ENCODE peak calls at places on chromosomes 16 and 17, in seven cellular contexts. Y is GM23338, X is endothelial cell, K is endodermal cell, U is smooth muscle cell of the brain vasculature, E is colonic mucosa, O is osteocyte. L is an unnamed sample.
A peak's percentile ranks its signal among the peaks of the same experiment; 100 is the strongest.

GRCh38 chr17:41530062-41531048 is 2.2 kb upstream of the KRT19 start:
- DNase-seq in X (no peak), Y (no peak), K (peak; percentile 90), E (peak; percentile 65), U (no peak), O (no peak), L (no peak)

GRCh38 chr17:75645501-75645888 is 12.3 kb downstream of the SMIM5 start:
- DNase-seq in X (no peak), E (peak; percentile 79), O (no peak), Y (no peak), K (peak; percentile 79), U (no peak), L (no peak)

GRCh38 chr17:31739300-31739699 is 119.7 kb downstream of the COPRS start:
- DNase-seq in Y (no peak), O (no peak), E (no peak), K (no peak), U (no peak), X (no peak), L (no peak)

GRCh38 chr17:13775450-13775849 is 173.7 kb upstream of the HS3ST3A1 start:
- DNase-seq in U (no peak), K (no peak), Y (no peak), X (no peak), O (no peak), E (no peak), L (no peak)

GRCh38 chr17:18247613-18248001 is 10.9 kb downstream of the FLII start:
- DNase-seq in X (no peak), K (no peak), Y (no peak), O (no peak), U (no peak), E (peak; percentile 32), L (no peak)

GRCh38 chr17:21215935-21216334 is 2.0 kb upstream of the TMEM11 start:
- DNase-seq in K (no peak), X (no peak), Y (no peak), U (no peak), O (no peak), E (no peak), L (no peak)

GRCh38 chr16:69845181-69845580 is 83.0 kb downstream of the WWP2 start:
- DNase-seq in U (no peak), Y (no peak), K (no peak), O (no peak), E (no peak), X (no peak), L (no peak)

GRCh38 chr17:53142890-53143289 is 679.8 kb upstream of the KIF2B start:
- DNase-seq in K (peak; percentile 69), O (no peak), X (no peak), U (no peak), Y (peak; percentile 46), E (no peak), L (no peak)

GRCh38 chr17:81029859-81030258 is 5.1 kb upstream of the BAIAP2 start:
- DNase-seq in X (no peak), O (no peak), U (no peak), E (no peak), K (no peak), Y (no peak), L (no peak)

GRCh38 chr17:40295471-40296457 is 8.1 kb downstream of the CDC6 start:
- DNase-seq in Y (no peak), X (no peak), O (no peak), E (no peak), K (peak; percentile 84), U (no peak), L (no peak)

L was measured in T-cell.